ENCODE peak calls at places on chromosomes 12 and 14, in nine cellular contexts. T is brain microvascular endothelial cell, N is neural progenitor cell, Y is fibroblast of mammary gland, M is bronchial epithelial cell, X is HCT116, D is AG10803, B is Caco-2, Q is cardiac fibroblast. Z is an unnamed sample.

GRCh38 chr12:108004368-108004767 is 124.7 kb upstream of the WSCD2 start:
- DNase-seq in T (no peak), N (peak), Y (no peak), M (peak), X (no peak), D (no peak), B (no peak), Q (no peak), Z (no peak)

GRCh38 chr14:101535232-101535631 is 26.1 kb upstream of the DIO3 start:
- DNase-seq in T (no peak), N (no peak), Y (no peak), M (no peak), X (no peak), D (no peak), B (no peak), Q (no peak), Z (no peak)

GRCh38 chr14:96192975-96193805 is 11.4 kb upstream of the BDKRB2 start:
- DNase-seq in T (no peak), N (no peak), Y (no peak), M (no peak), X (no peak), D (no peak), B (no peak), Q (no peak), Z (no peak)

GRCh38 chr14:49852351-49853157 is at the start of gene NEMF:
- DNase-seq in T (peak), N (peak), Y (peak), M (peak), X (peak), D (peak), B (peak), Q (peak), Z (peak)

GRCh38 chr12:92036061-92036620 is 109.5 kb downstream of the BTG1 start:
- DNase-seq in T (no peak), N (no peak), Y (no peak), M (no peak), X (no peak), D (no peak), B (no peak), Q (no peak), Z (no peak)

GRCh38 chr12:4134434-4134762 is 139.2 kb upstream of the CCND2 start:
- DNase-seq in T (no peak), N (peak), Y (no peak), M (no peak), X (no peak), D (no peak), B (no peak), Q (no peak), Z (no peak)

GRCh38 chr12:29991924-29992323 is 208.2 kb upstream of the TMTC1 start:
- DNase-seq in T (no peak), N (no peak), Y (peak), M (no peak), X (no peak), D (no peak), B (no peak), Q (no peak), Z (no peak)

GRCh38 chr12:20212658-20213387 is 155.5 kb upstream of the PDE3A start:
- DNase-seq in T (peak), N (peak), Y (peak), M (peak), X (peak), D (peak), B (peak), Q (peak), Z (peak)

GRCh38 chr12:132610051-132610759 is at the start of gene LRCOL1:
- DNase-seq in T (peak), N (peak), Y (peak), M (peak), X (no peak), D (peak), B (no peak), Q (peak), Z (peak)

GRCh38 chr12:128637616-128638606 is 185.8 kb downstream of the SLC15A4 start:
- DNase-seq in T (no peak), N (no peak), Y (no peak), M (no peak), X (no peak), D (no peak), B (no peak), Q (no peak), Z (no peak)

GRCh38 chr12:121033625-121034349 is 5.3 kb downstream of the OASL start:
- DNase-seq in T (no peak), N (no peak), Y (peak), M (peak), X (peak), D (peak), B (no peak), Q (peak), Z (no peak)

GRCh38 chr12:202081-202731 is 11.8 kb downstream of the SLC6A12 start:
- DNase-seq in T (no peak), N (peak), Y (no peak), M (no peak), X (no peak), D (no peak), B (no peak), Q (no peak), Z (no peak)

GRCh38 chr14:72128629-72129028 is 196.4 kb downstream of the RGS6 start:
- DNase-seq in T (no peak), N (no peak), Y (no peak), M (no peak), X (no peak), D (no peak), B (no peak), Q (no peak), Z (no peak)

GRCh38 chr12:1533205-1533601 is 61.2 kb downstream of the FBXL14 start:
- DNase-seq in T (no peak), N (no peak), Y (peak), M (no peak), X (no peak), D (peak), B (no peak), Q (peak), Z (no peak)

GRCh38 chr12:69066420-69067373 is 133.7 kb upstream of the CPM start:
- DNase-seq in T (no peak), N (no peak), Y (no peak), M (no peak), X (no peak), D (no peak), B (no peak), Q (no peak), Z (no peak)
- TF ChIP-seq CTCF in T (no peak), N (no peak), Y (no peak), M (no peak), X (no peak), D (no peak), B (no peak), Q (no peak), Z (no peak)

DNA sequence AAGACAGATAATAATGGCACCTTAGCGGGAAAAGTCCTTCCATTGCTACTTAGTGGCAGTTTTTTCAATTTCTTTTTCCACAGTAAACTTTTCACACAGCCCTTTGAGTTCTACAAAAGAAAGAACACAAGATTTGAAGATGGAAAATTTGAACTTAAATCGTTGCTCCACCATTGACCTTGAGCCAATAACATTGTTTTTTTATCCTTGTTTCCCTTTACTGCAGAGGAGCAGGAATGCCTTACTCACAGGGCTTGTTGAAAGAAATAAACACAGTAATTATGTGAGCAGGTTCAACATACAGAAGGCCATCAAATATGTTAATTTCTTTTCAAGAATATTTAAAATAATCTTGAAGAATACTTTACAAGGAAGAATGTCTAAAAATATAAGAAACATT is 181.5 kb upstream of the KRR1 start:
- DNase-seq in T (no peak), N (no peak), Y (peak), M (no peak), X (no peak), D (peak), B (no peak), Q (peak), Z (no peak)
- H3K4me3 ChIP-seq in T (no peak), N (no peak), Y (no peak), M (no peak), X (no peak), D (no peak), B (no peak), Q (no peak), Z (no peak)

DNA sequence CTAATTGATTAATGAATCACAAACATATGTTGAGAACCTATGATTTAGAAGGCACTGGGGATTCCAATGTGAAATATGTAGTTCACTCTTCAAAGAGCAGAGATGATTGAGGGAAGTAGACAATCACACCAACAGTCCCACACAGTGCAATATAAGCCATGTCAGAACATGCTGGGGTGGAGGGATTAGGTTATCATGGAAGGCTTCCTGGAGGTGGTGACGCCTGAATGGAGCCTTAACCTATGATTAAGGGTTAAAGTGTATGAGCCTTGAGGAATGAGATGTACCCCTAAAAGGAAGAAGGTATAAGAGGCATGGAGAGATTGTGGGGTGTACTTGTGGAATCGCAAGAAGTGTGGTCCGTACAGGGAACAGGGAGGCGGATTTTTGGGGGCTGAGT is 31.3 kb downstream of the ERH start:
- DNase-seq in T (no peak), N (no peak), Y (no peak), M (no peak), X (no peak), D (no peak), B (no peak), Q (no peak), Z (no peak)
- TF ChIP-seq CTCF in T (no peak), N (no peak), Y (no peak), M (no peak), X (no peak), D (no peak), B (no peak), Q (no peak), Z (no peak)

DNA sequence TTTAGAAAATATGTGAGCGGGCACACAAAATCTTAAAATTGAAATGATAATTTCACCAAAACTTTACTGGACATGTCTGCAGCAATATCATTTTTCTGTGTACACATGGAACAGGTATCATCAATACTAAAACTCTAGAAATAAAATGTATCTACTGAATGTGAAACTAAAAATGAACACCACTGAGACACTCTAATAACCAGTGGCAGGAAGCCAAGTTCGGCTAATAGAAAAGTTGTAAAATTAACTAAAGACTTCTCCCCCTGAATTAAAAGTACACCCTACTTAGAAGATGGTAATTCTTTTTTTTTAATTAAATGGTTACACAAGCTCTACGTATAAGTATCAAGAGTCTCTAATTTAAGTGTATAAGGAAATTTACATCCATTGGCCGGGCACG is 227.2 kb downstream of the MED13L start:
- DNase-seq in T (no peak), N (no peak), Y (no peak), M (no peak), X (no peak), D (no peak), B (no peak), Q (no peak), Z (no peak)
- H3K4me3 ChIP-seq in T (no peak), N (no peak), Y (no peak), M (no peak), X (no peak), D (no peak), B (no peak), Q (no peak), Z (no peak)

DNA sequence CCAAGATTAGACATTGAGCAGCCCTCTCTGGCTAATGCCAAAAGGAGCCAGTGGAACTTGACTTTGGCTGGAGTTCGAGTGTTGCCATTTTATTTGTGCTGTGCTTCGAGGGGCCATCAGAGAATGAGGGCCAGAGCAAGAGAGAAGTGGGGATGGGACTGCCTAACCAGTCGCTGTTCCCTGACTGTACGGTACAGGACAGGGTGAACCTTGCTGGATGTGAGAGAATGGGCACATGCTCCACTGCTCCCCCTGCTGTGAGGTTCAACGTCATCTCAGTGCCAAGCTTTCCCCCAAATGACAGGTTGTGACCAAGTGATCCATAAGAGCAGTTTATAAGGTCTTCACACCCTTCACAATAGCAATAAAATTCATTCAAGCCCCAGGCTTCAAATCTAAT is 55.1 kb upstream of the BCL11B start:
- DNase-seq in T (no peak), N (no peak), Y (no peak), M (no peak), X (no peak), D (no peak), B (no peak), Q (no peak), Z (no peak)
- TF ChIP-seq CTCF in T (no peak), N (peak), Y (no peak), M (peak), X (peak), D (no peak), B (no peak), Q (no peak), Z (no peak)

Z was measured in AG09309.